ENCODE peak calls at places on chromosome 17, in five cellular contexts. One of them, this sample, is unnamed.

GRCh38 chr17:4786111-4786491 is at the start of gene VMO1:
- DNase-seq in tibial nerve: no peak
- DNase-seq in mesenchymal stem cell: no peak
- DNase-seq in upper lobe of right lung: no peak
- DNase-seq in CD4-positive, CD25-positive, alpha-beta regulatory T cell: no peak
- DNase-seq in this sample: no peak

GRCh38 chr17:16446338-16446983 is 31.1 kb downstream of the TRPV2 start:
- DNase-seq in tibial nerve: no peak
- DNase-seq in mesenchymal stem cell: no peak
- DNase-seq in upper lobe of right lung: no peak
- DNase-seq in CD4-positive, CD25-positive, alpha-beta regulatory T cell: no peak
- DNase-seq in this sample: no peak

GRCh38 chr17:48513653-48514482 is 16.9 kb downstream of the HOXB1 start:
- DNase-seq in tibial nerve: no peak
- DNase-seq in mesenchymal stem cell: no peak
- DNase-seq in upper lobe of right lung: no peak
- DNase-seq in CD4-positive, CD25-positive, alpha-beta regulatory T cell: no peak
- DNase-seq in this sample: no peak

GRCh38 chr17:45745843-45746494 is 38.2 kb upstream of the CRHR1 start:
- DNase-seq in tibial nerve: no peak
- DNase-seq in mesenchymal stem cell: no peak
- DNase-seq in upper lobe of right lung: no peak
- DNase-seq in CD4-positive, CD25-positive, alpha-beta regulatory T cell: no peak
- DNase-seq in this sample: no peak

GRCh38 chr17:7851438-7852261 is 3.2 kb upstream of the TMEM88 start:
- DNase-seq in tibial nerve: peak; percentile 76
- DNase-seq in mesenchymal stem cell: peak; percentile 86
- DNase-seq in upper lobe of right lung: peak; percentile 96
- DNase-seq in CD4-positive, CD25-positive, alpha-beta regulatory T cell: peak; percentile 96
- DNase-seq in this sample: peak; percentile 97

GRCh38 chr17:4607773-4608187 is 23.5 kb downstream of the SMTNL2 start:
- DNase-seq in tibial nerve: peak; percentile 73
- DNase-seq in mesenchymal stem cell: peak; percentile 65
- DNase-seq in upper lobe of right lung: no peak
- DNase-seq in CD4-positive, CD25-positive, alpha-beta regulatory T cell: no peak
- DNase-seq in this sample: no peak

GRCh38 chr17:82374626-82375331 is 3.2 kb downstream of the UTS2R start:
- DNase-seq in tibial nerve: no peak
- DNase-seq in mesenchymal stem cell: no peak
- DNase-seq in upper lobe of right lung: no peak
- DNase-seq in CD4-positive, CD25-positive, alpha-beta regulatory T cell: no peak
- DNase-seq in this sample: no peak

GRCh38 chr17:61837175-61838051 is 25.9 kb downstream of the BRIP1 start:
- DNase-seq in tibial nerve: peak; percentile 46
- DNase-seq in mesenchymal stem cell: peak; percentile 72
- DNase-seq in upper lobe of right lung: no peak
- DNase-seq in CD4-positive, CD25-positive, alpha-beta regulatory T cell: peak; percentile 50
- DNase-seq in this sample: peak; percentile 40

GRCh38 chr17:31497431-31497830 is 106.0 kb downstream of the RAB11FIP4 start:
- DNase-seq in tibial nerve: no peak
- DNase-seq in mesenchymal stem cell: no peak
- DNase-seq in upper lobe of right lung: no peak
- DNase-seq in CD4-positive, CD25-positive, alpha-beta regulatory T cell: no peak
- DNase-seq in this sample: no peak

GRCh38 chr17:35612924-35613521 is 25.9 kb downstream of the AP2B1 start:
- DNase-seq in tibial nerve: peak; percentile 70
- DNase-seq in mesenchymal stem cell: peak; percentile 74
- DNase-seq in upper lobe of right lung: no peak
- DNase-seq in CD4-positive, CD25-positive, alpha-beta regulatory T cell: peak; percentile 28
- DNase-seq in this sample: no peak

GRCh38 chr17:60435244-60436170 is 13.2 kb downstream of the CHCT1 start:
- DNase-seq in tibial nerve: peak; percentile 96
- DNase-seq in mesenchymal stem cell: peak; percentile 85
- DNase-seq in upper lobe of right lung: no peak
- DNase-seq in CD4-positive, CD25-positive, alpha-beta regulatory T cell: peak; percentile 66
- DNase-seq in this sample: peak; percentile 70

GRCh38 chr17:40112191-40112590 is 9.6 kb upstream of the MSL1 start:
- DNase-seq in tibial nerve: no peak
- DNase-seq in mesenchymal stem cell: no peak
- DNase-seq in upper lobe of right lung: no peak
- DNase-seq in CD4-positive, CD25-positive, alpha-beta regulatory T cell: no peak
- DNase-seq in this sample: no peak

GRCh38 chr17:37368577-37368976 is 7.2 kb upstream of the C17orf78 start:
- DNase-seq in tibial nerve: no peak
- DNase-seq in mesenchymal stem cell: peak; percentile 19
- DNase-seq in upper lobe of right lung: no peak
- DNase-seq in CD4-positive, CD25-positive, alpha-beta regulatory T cell: no peak
- DNase-seq in this sample: no peak

GRCh38 chr17:12961655-12962054 is 56.2 kb downstream of the ELAC2 start:
- DNase-seq in tibial nerve: no peak
- DNase-seq in mesenchymal stem cell: no peak
- DNase-seq in upper lobe of right lung: no peak
- DNase-seq in CD4-positive, CD25-positive, alpha-beta regulatory T cell: no peak
- DNase-seq in this sample: no peak

GRCh38 chr17:7097940-7098339 is 16.7 kb downstream of the ASGR2 start:
- DNase-seq in tibial nerve: no peak
- DNase-seq in mesenchymal stem cell: no peak
- DNase-seq in upper lobe of right lung: no peak
- DNase-seq in CD4-positive, CD25-positive, alpha-beta regulatory T cell: no peak
- DNase-seq in this sample: no peak

GRCh38 chr17:21425736-21426135 is 49.6 kb downstream of the KCNJ12 start:
- DNase-seq in tibial nerve: no peak
- DNase-seq in mesenchymal stem cell: no peak
- DNase-seq in upper lobe of right lung: no peak
- DNase-seq in CD4-positive, CD25-positive, alpha-beta regulatory T cell: no peak
- DNase-seq in this sample: no peak

GRCh38 chr17:43554857-43555256 is 8.7 kb upstream of the ETV4 start:
- DNase-seq in tibial nerve: no peak
- DNase-seq in mesenchymal stem cell: no peak
- DNase-seq in upper lobe of right lung: no peak
- DNase-seq in CD4-positive, CD25-positive, alpha-beta regulatory T cell: no peak
- DNase-seq in this sample: no peak

GRCh38 chr17:7293821-7294613 is 422 bp downstream of the YBX2 start:
- DNase-seq in tibial nerve: no peak
- DNase-seq in mesenchymal stem cell: no peak
- DNase-seq in upper lobe of right lung: peak; percentile 80
- DNase-seq in CD4-positive, CD25-positive, alpha-beta regulatory T cell: no peak
- DNase-seq in this sample: no peak

GRCh38 chr17:45332989-45333701 is 16.3 kb upstream of the MAP3K14 start:
- DNase-seq in tibial nerve: no peak
- DNase-seq in mesenchymal stem cell: no peak
- DNase-seq in upper lobe of right lung: peak; percentile 52
- DNase-seq in CD4-positive, CD25-positive, alpha-beta regulatory T cell: no peak
- DNase-seq in this sample: no peak

GRCh38 chr17:73599599-73599998 is 44.6 kb downstream of the SDK2 start:
- DNase-seq in tibial nerve: no peak
- DNase-seq in mesenchymal stem cell: no peak
- DNase-seq in upper lobe of right lung: no peak
- DNase-seq in CD4-positive, CD25-positive, alpha-beta regulatory T cell: no peak
- DNase-seq in this sample: no peak

GRCh38 chr17:57868007-57868774 is 18.3 kb upstream of the MRPS23 start:
- DNase-seq in tibial nerve: peak; percentile 68
- DNase-seq in mesenchymal stem cell: peak; percentile 90
- DNase-seq in upper lobe of right lung: no peak
- DNase-seq in CD4-positive, CD25-positive, alpha-beta regulatory T cell: no peak
- DNase-seq in this sample: no peak

GRCh38 chr17:27544350-27545131 is 86.4 kb upstream of the LGALS9 start:
- DNase-seq in tibial nerve: no peak
- DNase-seq in mesenchymal stem cell: peak; percentile 84
- DNase-seq in upper lobe of right lung: no peak
- DNase-seq in CD4-positive, CD25-positive, alpha-beta regulatory T cell: no peak
- DNase-seq in this sample: no peak

GRCh38 chr17:27352481-27353460 is 58.9 kb downstream of the WSB1 start:
- DNase-seq in tibial nerve: no peak
- DNase-seq in mesenchymal stem cell: no peak
- DNase-seq in upper lobe of right lung: no peak
- DNase-seq in CD4-positive, CD25-positive, alpha-beta regulatory T cell: no peak
- DNase-seq in this sample: no peak

GRCh38 chr17:42270175-42270545 is 6.0 kb downstream of the STAT5B start:
- DNase-seq in tibial nerve: no peak
- DNase-seq in mesenchymal stem cell: peak; percentile 70
- DNase-seq in upper lobe of right lung: no peak
- DNase-seq in CD4-positive, CD25-positive, alpha-beta regulatory T cell: no peak
- DNase-seq in this sample: no peak

GRCh38 chr17:64056269-64057005 is 36.0 kb upstream of the ICAM2 start:
- DNase-seq in tibial nerve: no peak
- DNase-seq in mesenchymal stem cell: no peak
- DNase-seq in upper lobe of right lung: no peak
- DNase-seq in CD4-positive, CD25-positive, alpha-beta regulatory T cell: no peak
- DNase-seq in this sample: no peak

GRCh38 chr17:55454906-55455474 is 33.4 kb upstream of the MMD start:
- DNase-seq in tibial nerve: no peak
- DNase-seq in mesenchymal stem cell: peak; percentile 90
- DNase-seq in upper lobe of right lung: no peak
- DNase-seq in CD4-positive, CD25-positive, alpha-beta regulatory T cell: no peak
- DNase-seq in this sample: no peak

GRCh38 chr17:72592242-72592966 is 471.6 kb downstream of the SOX9 start:
- DNase-seq in tibial nerve: peak; percentile 60
- DNase-seq in mesenchymal stem cell: peak; percentile 85
- DNase-seq in upper lobe of right lung: peak; percentile 88
- DNase-seq in CD4-positive, CD25-positive, alpha-beta regulatory T cell: peak; percentile 2
- DNase-seq in this sample: peak; percentile 60

GRCh38 chr17:58112970-58113631 is 29.9 kb downstream of the DYNLL2 start:
- DNase-seq in tibial nerve: peak; percentile 95
- DNase-seq in mesenchymal stem cell: peak; percentile 74
- DNase-seq in upper lobe of right lung: peak; percentile 75
- DNase-seq in CD4-positive, CD25-positive, alpha-beta regulatory T cell: peak; percentile 79
- DNase-seq in this sample: peak; percentile 68

GRCh38 chr17:79024901-79025737 is 1.1 kb downstream of the C1QTNF1 start:
- DNase-seq in tibial nerve: no peak
- DNase-seq in mesenchymal stem cell: peak; percentile 51
- DNase-seq in upper lobe of right lung: peak; percentile 61
- DNase-seq in CD4-positive, CD25-positive, alpha-beta regulatory T cell: no peak
- DNase-seq in this sample: no peak

GRCh38 chr17:31678431-31678830 is 180.6 kb downstream of the COPRS start:
- DNase-seq in tibial nerve: no peak
- DNase-seq in mesenchymal stem cell: peak; percentile 63
- DNase-seq in upper lobe of right lung: no peak
- DNase-seq in CD4-positive, CD25-positive, alpha-beta regulatory T cell: no peak
- DNase-seq in this sample: no peak

GRCh38 chr17:49525831-49526741 is 31.0 kb downstream of the NGFR start:
- DNase-seq in tibial nerve: no peak
- DNase-seq in mesenchymal stem cell: no peak
- DNase-seq in upper lobe of right lung: no peak
- DNase-seq in CD4-positive, CD25-positive, alpha-beta regulatory T cell: no peak
- DNase-seq in this sample: no peak

DNA sequence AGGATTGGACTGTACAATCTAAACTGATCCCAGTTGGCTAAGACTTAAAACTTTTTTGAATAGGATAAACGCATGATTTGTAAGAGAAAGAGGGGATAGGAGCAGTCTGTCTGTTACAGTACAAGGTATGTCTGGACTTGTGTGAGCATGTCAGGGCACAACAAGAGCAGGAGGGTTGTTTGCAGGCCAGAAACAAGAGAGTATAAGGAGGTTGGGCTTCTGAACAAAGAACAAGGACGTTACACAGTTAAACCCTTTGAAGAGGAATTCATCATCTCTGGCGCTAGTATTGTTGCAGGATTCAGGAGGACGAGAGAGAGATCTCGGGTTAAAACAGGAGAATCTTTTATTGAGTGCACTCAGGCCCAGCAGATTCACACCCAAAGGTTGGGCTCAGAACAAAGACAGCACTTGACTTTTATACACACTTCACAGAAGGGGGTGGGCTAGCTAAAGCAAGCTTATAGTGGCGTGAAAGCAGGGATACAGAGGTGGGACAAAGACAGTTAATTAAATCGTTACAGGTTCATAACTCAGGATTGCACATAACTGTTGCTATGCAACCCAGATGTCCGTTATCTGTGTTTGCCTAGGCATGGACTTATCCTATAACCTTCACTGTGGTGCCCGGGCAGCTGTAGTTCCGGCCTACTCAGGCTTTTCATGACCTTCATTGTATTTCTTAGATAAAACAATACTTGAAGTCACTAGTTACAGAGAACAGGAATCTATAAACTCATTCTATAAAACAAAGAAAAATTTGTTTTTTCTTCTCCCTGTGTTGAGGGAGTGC is 34.4 kb downstream of the SEC14L1 start:
- DNase-seq in tibial nerve: no peak
- DNase-seq in mesenchymal stem cell: no peak
- DNase-seq in upper lobe of right lung: no peak
- DNase-seq in CD4-positive, CD25-positive, alpha-beta regulatory T cell: no peak
- DNase-seq in this sample: no peak
- H3K9me3 ChIP-seq in tibial nerve: peaks cover 19% of the 10 kb centered on the region
- H3K9me3 ChIP-seq in mesenchymal stem cell: peaks cover 19% of the 10 kb centered on the region
- H3K9me3 ChIP-seq in upper lobe of right lung: peaks cover 18% of the 10 kb centered on the region
- H3K9me3 ChIP-seq in CD4-positive, CD25-positive, alpha-beta regulatory T cell: peaks cover 44% of the 10 kb centered on the region
- H3K9me3 ChIP-seq in this sample: peaks cover 14% of the 10 kb centered on the region

GRCh38 chr17:76054112-76054476 is 18.2 kb downstream of the SRP68 start:
- DNase-seq in tibial nerve: no peak
- DNase-seq in mesenchymal stem cell: peak; percentile 47
- DNase-seq in upper lobe of right lung: no peak
- DNase-seq in CD4-positive, CD25-positive, alpha-beta regulatory T cell: no peak
- DNase-seq in this sample: no peak
- H3K27ac ChIP-seq in tibial nerve: no peak overlapping the region
- H3K27ac ChIP-seq in mesenchymal stem cell: peak overlapping the region; percentile 65
- H3K27ac ChIP-seq in upper lobe of right lung: peak overlapping the region; percentile 80
- H3K27ac ChIP-seq in CD4-positive, CD25-positive, alpha-beta regulatory T cell: no peak overlapping the region
- H3K27ac ChIP-seq in this sample: no peak overlapping the region

DNA sequence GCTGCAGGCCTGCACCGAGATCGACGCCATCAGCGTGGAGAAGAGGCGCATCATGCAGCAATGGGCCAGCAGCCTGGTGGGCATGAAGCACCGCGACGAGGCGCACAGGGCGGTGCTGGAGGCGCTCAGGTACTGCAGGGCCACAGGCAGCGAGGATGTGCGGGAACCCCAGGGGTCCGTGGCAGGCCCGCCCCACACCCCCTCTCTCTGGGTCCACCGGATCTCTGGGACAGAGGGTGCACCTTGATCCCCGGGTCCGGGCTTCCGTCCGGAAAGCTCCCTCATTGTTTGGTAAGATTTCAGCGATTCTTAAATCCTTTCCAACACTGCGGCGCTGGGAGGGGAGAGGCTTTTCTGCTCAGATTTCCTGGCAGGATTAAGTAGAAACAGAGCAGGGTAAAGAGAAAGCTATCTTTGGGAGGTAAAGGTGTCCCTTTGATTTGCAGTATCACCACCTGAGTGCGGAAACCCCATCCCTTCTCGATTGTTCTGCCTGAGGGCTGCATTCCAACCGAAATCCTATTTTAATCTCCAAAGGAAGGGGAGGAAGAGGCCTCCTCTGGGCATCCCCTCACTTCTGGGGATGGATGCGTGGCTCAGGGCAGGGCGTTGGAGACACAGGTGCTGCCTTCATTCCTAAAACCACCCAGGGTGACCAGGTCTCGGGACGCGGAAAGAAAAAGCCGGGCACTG is 29.2 kb downstream of the CCDC40 start:
- DNase-seq in tibial nerve: no peak
- DNase-seq in mesenchymal stem cell: no peak
- DNase-seq in upper lobe of right lung: no peak
- DNase-seq in CD4-positive, CD25-positive, alpha-beta regulatory T cell: no peak
- DNase-seq in this sample: no peak
- H3K4me3 ChIP-seq in tibial nerve: no peak overlapping the region
- H3K4me3 ChIP-seq in mesenchymal stem cell: no peak overlapping the region
- H3K4me3 ChIP-seq in upper lobe of right lung: no peak overlapping the region
- H3K4me3 ChIP-seq in CD4-positive, CD25-positive, alpha-beta regulatory T cell: no peak overlapping the region
- H3K4me3 ChIP-seq in this sample: no peak overlapping the region

GRCh38 chr17:69801368-69801767 is 273.7 kb upstream of the KCNJ16 start:
- DNase-seq in tibial nerve: no peak
- DNase-seq in mesenchymal stem cell: no peak
- DNase-seq in upper lobe of right lung: no peak
- DNase-seq in CD4-positive, CD25-positive, alpha-beta regulatory T cell: no peak
- DNase-seq in this sample: no peak
- H3K9me3 ChIP-seq in tibial nerve: no peaks in the 10 kb centered on the region
- H3K9me3 ChIP-seq in mesenchymal stem cell: no peaks in the 10 kb centered on the region
- H3K9me3 ChIP-seq in upper lobe of right lung: no peaks in the 10 kb centered on the region
- H3K9me3 ChIP-seq in CD4-positive, CD25-positive, alpha-beta regulatory T cell: no peaks in the 10 kb centered on the region
- H3K9me3 ChIP-seq in this sample: no peaks in the 10 kb centered on the region